ENCODE peak calls at places on chromosomes 11 and 22, in nine cellular contexts. One of them, this sample, is unnamed.

GRCh38 chr11:64694821-64695365 is 28.1 kb downstream of the NRXN2 start:
- DNase-seq in K562: no peak
- DNase-seq in lower leg skin: no peak
- DNase-seq in sigmoid colon: no peak
- DNase-seq in A549: no peak
- DNase-seq in spleen: peak
- DNase-seq in upper lobe of left lung: peak
- DNase-seq in transverse colon: no peak
- DNase-seq in ovary: no peak
- DNase-seq in this sample: no peak

GRCh38 chr22:24883426-24883825 is 63.1 kb downstream of the LHFPL7 start:
- DNase-seq in K562: peak
- DNase-seq in lower leg skin: no peak
- DNase-seq in sigmoid colon: no peak
- DNase-seq in A549: no peak
- DNase-seq in spleen: no peak
- DNase-seq in upper lobe of left lung: no peak
- DNase-seq in transverse colon: no peak
- DNase-seq in ovary: no peak
- DNase-seq in this sample: no peak

GRCh38 chr22:50705219-50705691 is 32.6 kb downstream of the SHANK3 start:
- DNase-seq in K562: peak
- DNase-seq in lower leg skin: no peak
- DNase-seq in sigmoid colon: peak
- DNase-seq in A549: no peak
- DNase-seq in spleen: peak
- DNase-seq in upper lobe of left lung: no peak
- DNase-seq in transverse colon: no peak
- DNase-seq in ovary: peak
- DNase-seq in this sample: no peak

GRCh38 chr11:21774212-21774611 is 418.7 kb upstream of the ANO5 start:
- DNase-seq in K562: no peak
- DNase-seq in lower leg skin: no peak
- DNase-seq in sigmoid colon: no peak
- DNase-seq in A549: no peak
- DNase-seq in spleen: no peak
- DNase-seq in upper lobe of left lung: no peak
- DNase-seq in transverse colon: no peak
- DNase-seq in ovary: no peak
- DNase-seq in this sample: no peak

GRCh38 chr22:28911777-28912669 is 28.7 kb downstream of the ZNRF3 start:
- DNase-seq in K562: no peak
- DNase-seq in lower leg skin: peak
- DNase-seq in sigmoid colon: peak
- DNase-seq in A549: peak
- DNase-seq in spleen: no peak
- DNase-seq in upper lobe of left lung: no peak
- DNase-seq in transverse colon: no peak
- DNase-seq in ovary: peak
- DNase-seq in this sample: no peak

GRCh38 chr11:26276798-26277424 is 55.0 kb upstream of the ANO3 start:
- DNase-seq in K562: peak
- DNase-seq in lower leg skin: peak
- DNase-seq in sigmoid colon: peak
- DNase-seq in A549: peak
- DNase-seq in spleen: no peak
- DNase-seq in upper lobe of left lung: no peak
- DNase-seq in transverse colon: peak
- DNase-seq in ovary: peak
- DNase-seq in this sample: no peak

GRCh38 chr11:68581439-68581838 is 102.9 kb upstream of the GAL start:
- DNase-seq in K562: no peak
- DNase-seq in lower leg skin: no peak
- DNase-seq in sigmoid colon: peak
- DNase-seq in A549: no peak
- DNase-seq in spleen: no peak
- DNase-seq in upper lobe of left lung: no peak
- DNase-seq in transverse colon: no peak
- DNase-seq in ovary: no peak
- DNase-seq in this sample: no peak

GRCh38 chr11:124108158-124108557 is 7.1 kb upstream of the VWA5A start:
- DNase-seq in K562: peak
- DNase-seq in lower leg skin: no peak
- DNase-seq in sigmoid colon: no peak
- DNase-seq in A549: no peak
- DNase-seq in spleen: no peak
- DNase-seq in upper lobe of left lung: no peak
- DNase-seq in transverse colon: peak
- DNase-seq in ovary: no peak
- DNase-seq in this sample: no peak

GRCh38 chr11:108302121-108302785 is 79.4 kb downstream of the ATM start:
- DNase-seq in K562: no peak
- DNase-seq in lower leg skin: no peak
- DNase-seq in sigmoid colon: no peak
- DNase-seq in A549: no peak
- DNase-seq in spleen: no peak
- DNase-seq in upper lobe of left lung: no peak
- DNase-seq in transverse colon: no peak
- DNase-seq in ovary: no peak
- DNase-seq in this sample: no peak

GRCh38 chr22:40436460-40437431 is 66.4 kb downstream of the SGSM3 start:
- DNase-seq in K562: peak
- DNase-seq in lower leg skin: no peak
- DNase-seq in sigmoid colon: no peak
- DNase-seq in A549: peak
- DNase-seq in spleen: no peak
- DNase-seq in upper lobe of left lung: no peak
- DNase-seq in transverse colon: peak
- DNase-seq in ovary: peak
- DNase-seq in this sample: no peak

DNA sequence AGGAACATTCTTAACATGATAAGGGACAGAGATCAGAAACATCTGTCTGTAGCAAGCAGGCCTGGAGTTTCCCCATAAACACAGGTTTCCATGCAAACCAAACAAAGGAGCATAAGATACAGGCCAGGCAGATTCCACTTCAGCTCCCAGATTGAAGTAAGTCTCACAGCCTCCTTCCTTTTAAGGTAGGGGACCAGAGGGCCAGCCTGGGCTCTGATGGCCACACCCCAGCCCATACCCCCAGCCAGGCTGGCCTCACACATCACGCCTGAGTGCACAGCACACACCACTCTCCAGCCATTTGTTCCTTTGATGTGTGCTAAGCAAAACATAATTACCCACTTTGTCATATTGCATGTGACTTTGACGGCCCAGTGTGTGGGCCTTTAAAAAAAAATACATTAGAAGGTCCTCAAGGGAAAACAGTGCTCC is 518.7 kb downstream of the NTM start:
- DNase-seq in K562: no peak
- DNase-seq in lower leg skin: no peak
- DNase-seq in sigmoid colon: no peak
- DNase-seq in A549: no peak
- DNase-seq in spleen: no peak
- DNase-seq in upper lobe of left lung: no peak
- DNase-seq in transverse colon: no peak
- DNase-seq in ovary: no peak
- DNase-seq in this sample: no peak
- TF ChIP-seq POLR2A in K562: no peak
- TF ChIP-seq POLR2A in lower leg skin: no peak
- TF ChIP-seq POLR2A in sigmoid colon: no peak
- TF ChIP-seq POLR2A in A549: no peak
- TF ChIP-seq POLR2A in spleen: no peak
- TF ChIP-seq POLR2A in upper lobe of left lung: no peak
- TF ChIP-seq POLR2A in transverse colon: no peak
- TF ChIP-seq POLR2A in ovary: no peak
- TF ChIP-seq POLR2A in this sample: no peak

GRCh38 chr22:31080848-31081649 is at the start of gene SMTN:
- DNase-seq in K562: peak
- DNase-seq in lower leg skin: peak
- DNase-seq in sigmoid colon: peak
- DNase-seq in A549: peak
- DNase-seq in spleen: peak
- DNase-seq in upper lobe of left lung: peak
- DNase-seq in transverse colon: peak
- DNase-seq in ovary: peak
- DNase-seq in this sample: no peak
- TF ChIP-seq CTCF in K562: no peak
- TF ChIP-seq CTCF in lower leg skin: no peak
- TF ChIP-seq CTCF in sigmoid colon: no peak
- TF ChIP-seq CTCF in A549: no peak
- TF ChIP-seq CTCF in spleen: peak
- TF ChIP-seq CTCF in upper lobe of left lung: peak
- TF ChIP-seq CTCF in transverse colon: no peak
- TF ChIP-seq CTCF in ovary: no peak
- TF ChIP-seq CTCF in this sample: no peak

GRCh38 chr11:77999446-77999845 is 5.0 kb upstream of the INTS4 start:
- DNase-seq in K562: no peak
- DNase-seq in lower leg skin: no peak
- DNase-seq in sigmoid colon: no peak
- DNase-seq in A549: no peak
- DNase-seq in spleen: no peak
- DNase-seq in upper lobe of left lung: no peak
- DNase-seq in transverse colon: no peak
- DNase-seq in ovary: no peak
- DNase-seq in this sample: no peak

GRCh38 chr11:77990981-77991380 is 3.5 kb downstream of the INTS4 start:
- DNase-seq in K562: no peak
- DNase-seq in lower leg skin: no peak
- DNase-seq in sigmoid colon: no peak
- DNase-seq in A549: no peak
- DNase-seq in spleen: no peak
- DNase-seq in upper lobe of left lung: no peak
- DNase-seq in transverse colon: no peak
- DNase-seq in ovary: no peak
- DNase-seq in this sample: no peak

GRCh38 chr11:77993902-77994301 is 566 bp downstream of the INTS4 start:
- DNase-seq in K562: no peak
- DNase-seq in lower leg skin: no peak
- DNase-seq in sigmoid colon: no peak
- DNase-seq in A549: no peak
- DNase-seq in spleen: no peak
- DNase-seq in upper lobe of left lung: no peak
- DNase-seq in transverse colon: no peak
- DNase-seq in ovary: no peak
- DNase-seq in this sample: no peak

GRCh38 chr11:78000193-78000592 is 5.7 kb upstream of the INTS4 start:
- DNase-seq in K562: peak
- DNase-seq in lower leg skin: no peak
- DNase-seq in sigmoid colon: no peak
- DNase-seq in A549: peak
- DNase-seq in spleen: no peak
- DNase-seq in upper lobe of left lung: no peak
- DNase-seq in transverse colon: peak
- DNase-seq in ovary: no peak
- DNase-seq in this sample: no peak

DNA sequence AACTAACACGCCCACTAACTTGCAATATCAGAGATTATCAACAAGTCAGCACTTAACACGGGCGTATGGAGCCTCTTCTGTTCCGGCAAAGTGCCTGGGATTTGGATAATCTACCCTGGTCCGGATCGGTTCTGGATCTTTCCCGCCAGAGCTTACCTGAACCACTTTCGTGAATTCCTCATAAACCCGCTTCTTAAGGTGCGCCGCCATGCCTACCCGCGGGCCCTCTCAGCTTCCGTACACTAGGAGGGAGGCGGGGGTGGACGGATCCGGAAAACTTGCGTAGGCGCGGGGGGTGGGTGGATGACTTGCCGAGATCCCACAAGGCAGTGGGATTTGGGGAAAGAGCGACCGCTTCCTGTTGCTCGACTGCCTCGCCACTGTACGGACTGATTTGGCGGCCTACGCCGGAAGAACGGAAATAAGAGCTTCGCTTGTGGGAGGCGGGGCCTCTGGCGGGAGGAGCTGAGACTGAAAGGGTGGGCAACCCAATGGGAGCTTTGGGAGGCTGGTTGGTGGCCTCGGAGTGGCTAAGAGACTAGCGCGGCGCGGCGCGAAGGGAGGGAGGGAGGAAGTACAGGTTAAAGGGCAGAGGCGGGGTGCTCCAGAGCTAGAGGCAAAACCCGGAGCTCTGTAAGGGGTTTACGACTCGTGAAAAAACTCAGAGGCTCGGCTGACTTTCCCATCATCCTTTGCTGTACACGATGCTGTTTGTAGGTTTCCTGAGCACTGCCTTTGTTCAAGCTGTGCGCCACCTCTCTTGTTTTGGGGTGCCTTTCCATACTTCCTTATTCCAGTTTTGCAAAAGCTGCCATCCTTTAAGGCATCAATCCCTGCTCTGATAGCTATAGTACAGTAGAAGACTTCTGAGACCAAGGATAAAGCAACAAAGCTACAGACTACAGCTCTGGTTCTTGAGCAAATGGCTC is at the start of gene INTS4:
- DNase-seq in K562: peak
- DNase-seq in lower leg skin: peak
- DNase-seq in sigmoid colon: peak
- DNase-seq in A549: peak
- DNase-seq in spleen: peak
- DNase-seq in upper lobe of left lung: peak
- DNase-seq in transverse colon: peak
- DNase-seq in ovary: peak
- DNase-seq in this sample: peak
- TF ChIP-seq POLR2A in K562: peak
- TF ChIP-seq POLR2A in lower leg skin: no peak
- TF ChIP-seq POLR2A in sigmoid colon: no peak
- TF ChIP-seq POLR2A in A549: peak
- TF ChIP-seq POLR2A in spleen: peak
- TF ChIP-seq POLR2A in upper lobe of left lung: no peak
- TF ChIP-seq POLR2A in transverse colon: peak
- TF ChIP-seq POLR2A in ovary: peak
- TF ChIP-seq POLR2A in this sample: no peak

GRCh38 chr11:72238492-72239295 is 5.3 kb downstream of the PHOX2A start:
- DNase-seq in K562: no peak
- DNase-seq in lower leg skin: peak
- DNase-seq in sigmoid colon: peak
- DNase-seq in A549: no peak
- DNase-seq in spleen: peak
- DNase-seq in upper lobe of left lung: no peak
- DNase-seq in transverse colon: no peak
- DNase-seq in ovary: no peak
- DNase-seq in this sample: no peak
- TF ChIP-seq CTCF in K562: no peak
- TF ChIP-seq CTCF in lower leg skin: no peak
- TF ChIP-seq CTCF in sigmoid colon: no peak
- TF ChIP-seq CTCF in A549: no peak
- TF ChIP-seq CTCF in spleen: peak
- TF ChIP-seq CTCF in upper lobe of left lung: no peak
- TF ChIP-seq CTCF in transverse colon: peak
- TF ChIP-seq CTCF in ovary: no peak
- TF ChIP-seq CTCF in this sample: no peak

GRCh38 chr22:43385770-43386641 is 25.8 kb upstream of the MPPED1 start:
- DNase-seq in K562: peak
- DNase-seq in lower leg skin: peak
- DNase-seq in sigmoid colon: peak
- DNase-seq in A549: peak
- DNase-seq in spleen: peak
- DNase-seq in upper lobe of left lung: peak
- DNase-seq in transverse colon: peak
- DNase-seq in ovary: peak
- DNase-seq in this sample: no peak
- TF ChIP-seq POLR2A in K562: no peak
- TF ChIP-seq POLR2A in lower leg skin: no peak
- TF ChIP-seq POLR2A in sigmoid colon: no peak
- TF ChIP-seq POLR2A in A549: no peak
- TF ChIP-seq POLR2A in spleen: no peak
- TF ChIP-seq POLR2A in upper lobe of left lung: no peak
- TF ChIP-seq POLR2A in transverse colon: no peak
- TF ChIP-seq POLR2A in ovary: no peak
- TF ChIP-seq POLR2A in this sample: no peak

GRCh38 chr11:37712246-37712645 is 1114.2 kb upstream of the RAG2 start:
- DNase-seq in K562: no peak
- DNase-seq in lower leg skin: no peak
- DNase-seq in sigmoid colon: no peak
- DNase-seq in A549: no peak
- DNase-seq in spleen: no peak
- DNase-seq in upper lobe of left lung: no peak
- DNase-seq in transverse colon: no peak
- DNase-seq in ovary: no peak
- DNase-seq in this sample: no peak
- TF ChIP-seq CTCF in K562: no peak
- TF ChIP-seq CTCF in lower leg skin: no peak
- TF ChIP-seq CTCF in sigmoid colon: no peak
- TF ChIP-seq CTCF in A549: no peak
- TF ChIP-seq CTCF in spleen: no peak
- TF ChIP-seq CTCF in upper lobe of left lung: no peak
- TF ChIP-seq CTCF in transverse colon: no peak
- TF ChIP-seq CTCF in ovary: no peak
- TF ChIP-seq CTCF in this sample: no peak